ENCODE peak calls at places on chromosomes 1 and 21, in four cellular contexts. W is fibroblast of pulmonary artery, F is thoracic aorta, K is neural progenitor cell. G is an unnamed sample.

GRCh38 chr1:36664564-36665287 is 182.0 kb upstream of the CSF3R start:
- DNase-seq in W (no peak), F (no peak), K (no peak), G (no peak)

GRCh38 chr1:218463194-218464156 is 118.3 kb downstream of the TGFB2 start:
- DNase-seq in W (peak), F (no peak), K (peak), G (peak)

GRCh38 chr1:26784886-26785285 is 2.9 kb upstream of the PIGV start:
- DNase-seq in K (no peak), F (no peak), W (no peak), G (peak)

GRCh38 chr1:143698016-143698415 is 273.8 kb downstream of the FAM72C start:
- DNase-seq in F (no peak), K (no peak), W (peak), G (peak)

GRCh38 chr1:157142245-157142644 is 4.0 kb upstream of the ETV3 start:
- DNase-seq in W (no peak), K (no peak), F (no peak), G (no peak)

GRCh38 chr21:44630440-44630839 is 3.5 kb downstream of the KRTAP10-9 start:
- DNase-seq in W (no peak), F (no peak), K (no peak), G (no peak)

GRCh38 chr1:211653907-211654553 is 21.4 kb downstream of the NEK2 start:
- DNase-seq in K (peak), W (peak), F (no peak), G (no peak)

GRCh38 chr21:33388188-33388587 is 15.0 kb upstream of the IFNGR2 start:
- DNase-seq in K (no peak), W (no peak), F (no peak), G (no peak)

GRCh38 chr1:33606272-33606671 is 133.8 kb downstream of the ZSCAN20 start:
- DNase-seq in W (no peak), F (no peak), K (no peak), G (peak)

GRCh38 chr1:31798433-31799195 is 17.2 kb downstream of the SPOCD1 start:
- DNase-seq in K (no peak), W (peak), F (peak), G (peak)
- H3K4me3 ChIP-seq in K (no peak), W (peak), F (peak), G (peak)

GRCh38 chr1:225814381-225814780 is 4.5 kb downstream of the EPHX1 start:
- DNase-seq in F (no peak), K (no peak), W (no peak), G (no peak)

GRCh38 chr1:225812488-225813249 is 2.7 kb downstream of the EPHX1 start:
- DNase-seq in F (no peak), K (no peak), W (peak), G (peak)

GRCh38 chr1:225813250-225813964 is 3.5 kb downstream of the EPHX1 start:
- DNase-seq in K (peak), W (peak), F (no peak), G (peak)

GRCh38 chr1:225809842-225810578 is at the start of gene EPHX1:
- DNase-seq in F (peak), W (peak), K (peak), G (peak)

GRCh38 chr1:225811622-225812487 is 1.9 kb downstream of the EPHX1 start:
- DNase-seq in F (no peak), K (peak), W (no peak), G (peak)
- TF ChIP-seq CTCF in F (no peak), K (peak), W (peak), G (peak)

GRCh38 chr1:95217371-95217770 is 16.6 kb upstream of the RWDD3 start:
- DNase-seq in F (no peak), W (no peak), K (no peak), G (no peak)
- H3K4me3 ChIP-seq in F (no peak), W (no peak), K (no peak), G (no peak)

GRCh38 chr1:182839209-182840065 is at the start of gene DHX9:
- DNase-seq in W (peak), K (peak), F (peak), G (peak)
- TF ChIP-seq CTCF in W (peak), K (peak), F (peak), G (peak)

GRCh38 chr1:190475394-190476250 is 2.0 kb downstream of the BRINP3 start:
- DNase-seq in K (peak), W (peak), F (no peak), G (peak)

GRCh38 chr1:190478193-190479007 is 736 bp upstream of the BRINP3 start:
- DNase-seq in F (no peak), K (peak), W (peak), G (peak)

GRCh38 chr1:190477687-190478192 is at the start of gene BRINP3:
- DNase-seq in F (no peak), W (no peak), K (no peak), G (peak)

GRCh38 chr1:190474010-190474409 is 3.7 kb downstream of the BRINP3 start:
- DNase-seq in K (no peak), F (no peak), W (no peak), G (no peak)

DNA sequence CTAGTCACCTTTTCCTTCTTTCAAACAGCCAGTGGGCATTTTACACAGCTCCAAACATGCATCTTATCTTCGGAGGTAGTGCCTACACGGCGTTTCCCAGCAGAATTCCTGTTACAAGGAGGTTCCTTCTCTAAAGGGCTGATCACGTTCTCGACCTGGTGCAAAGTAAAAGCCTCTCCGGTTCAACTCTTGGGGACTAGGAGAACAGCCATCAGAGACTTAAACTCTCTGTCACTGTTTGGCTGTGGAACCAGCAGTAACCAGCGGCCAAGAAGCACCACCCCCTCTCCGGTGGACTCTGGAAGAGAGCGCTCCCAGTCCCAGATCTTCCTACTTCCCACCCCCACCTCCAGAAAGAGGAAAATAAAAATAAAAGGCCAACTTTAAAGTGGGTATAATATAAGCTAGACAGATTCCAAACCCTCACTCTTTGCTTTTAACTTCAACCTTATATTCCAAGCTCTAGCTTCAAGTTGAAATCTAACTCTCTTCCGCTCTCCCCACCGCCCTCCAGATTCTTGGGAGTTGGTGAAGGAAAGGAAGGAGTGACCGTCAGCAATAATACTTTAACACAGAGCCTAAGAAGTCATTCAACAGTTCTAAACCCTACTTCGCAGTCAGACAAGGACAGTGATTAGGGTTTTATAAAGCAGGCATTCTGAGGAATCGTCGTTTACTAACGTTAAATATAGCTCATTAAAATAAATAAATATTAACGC is 2.9 kb downstream of the BRINP3 start:
- DNase-seq in W (no peak), K (peak), F (no peak), G (peak)
- H3K4me3 ChIP-seq in W (peak), K (peak), F (peak), G (peak)

GRCh38 chr1:153770812-153771211 is 4.4 kb upstream of the SLC27A3 start:
- DNase-seq in W (no peak), K (no peak), F (no peak), G (no peak)

GRCh38 chr1:153771241-153771640 is 4.0 kb upstream of the SLC27A3 start:
- DNase-seq in K (no peak), W (no peak), F (no peak), G (no peak)

GRCh38 chr1:153773004-153773921 is 1.9 kb upstream of the SLC27A3 start:
- DNase-seq in W (peak), K (no peak), F (no peak), G (no peak)

GRCh38 chr1:153774036-153774435 is 1.2 kb upstream of the SLC27A3 start:
- DNase-seq in W (no peak), K (no peak), F (no peak), G (no peak)

GRCh38 chr1:153771841-153772593 is 3.2 kb upstream of the SLC27A3 start:
- DNase-seq in K (peak), W (no peak), F (no peak), G (no peak)
- TF ChIP-seq CTCF in K (peak), W (peak), F (peak), G (peak)

GRCh38 chr1:94927405-94928175 is 680 bp upstream of the CNN3 start:
- DNase-seq in W (peak), F (no peak), K (peak), G (peak)
- H3K4me3 ChIP-seq in W (peak), F (peak), K (peak), G (peak)

GRCh38 chr1:6800728-6801127 is 15.5 kb downstream of the CAMTA1 start:
- DNase-seq in F (no peak), K (no peak), W (peak), G (peak)
- TF ChIP-seq CTCF in F (no peak), K (no peak), W (no peak), G (no peak)

GRCh38 chr1:227299688-227300087 is 18.6 kb downstream of the CDC42BPA start:
- DNase-seq in K (no peak), F (no peak), W (peak), G (peak)

GRCh38 chr1:227299238-227299637 is 19.1 kb downstream of the CDC42BPA start:
- DNase-seq in K (no peak), W (peak), F (no peak), G (peak)

GRCh38 chr1:227297073-227297793 is 21.1 kb downstream of the CDC42BPA start:
- DNase-seq in W (no peak), F (no peak), K (no peak), G (no peak)

GRCh38 chr1:227300682-227301081 is 17.6 kb downstream of the CDC42BPA start:
- DNase-seq in F (no peak), K (no peak), W (no peak), G (no peak)

DNA sequence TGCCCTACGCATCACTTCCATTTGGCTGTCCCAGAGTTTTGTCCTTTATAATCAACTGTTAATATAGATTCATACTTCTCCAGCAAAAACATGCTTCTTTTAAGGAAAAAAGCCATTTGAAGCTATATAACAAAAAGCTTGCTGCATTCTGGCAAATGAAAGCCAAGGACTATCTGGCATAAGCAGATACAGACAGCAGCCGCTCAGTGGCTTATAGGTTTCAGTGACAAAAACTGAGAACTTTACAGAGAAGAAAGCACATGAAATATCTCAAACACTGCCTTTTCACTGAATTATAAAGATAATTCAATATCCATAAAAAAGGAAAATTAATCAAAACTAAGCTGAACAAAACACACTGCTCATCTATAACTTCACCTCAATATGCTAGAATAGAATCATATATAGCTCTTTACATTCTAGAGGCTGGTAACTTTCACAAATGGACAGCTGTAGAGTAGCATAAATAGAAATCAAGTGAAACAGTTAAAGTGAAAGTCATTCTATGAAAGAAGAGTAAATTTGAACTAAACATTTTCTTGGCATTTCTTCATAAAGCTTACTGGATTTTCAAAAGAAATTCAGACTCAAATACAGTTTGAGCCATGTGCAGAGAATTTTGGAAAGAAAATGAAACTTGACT is 19.6 kb downstream of the CDC42BPA start:
- DNase-seq in F (no peak), W (no peak), K (no peak), G (no peak)
- H3K4me3 ChIP-seq in F (peak), W (peak), K (no peak), G (peak)

DNA sequence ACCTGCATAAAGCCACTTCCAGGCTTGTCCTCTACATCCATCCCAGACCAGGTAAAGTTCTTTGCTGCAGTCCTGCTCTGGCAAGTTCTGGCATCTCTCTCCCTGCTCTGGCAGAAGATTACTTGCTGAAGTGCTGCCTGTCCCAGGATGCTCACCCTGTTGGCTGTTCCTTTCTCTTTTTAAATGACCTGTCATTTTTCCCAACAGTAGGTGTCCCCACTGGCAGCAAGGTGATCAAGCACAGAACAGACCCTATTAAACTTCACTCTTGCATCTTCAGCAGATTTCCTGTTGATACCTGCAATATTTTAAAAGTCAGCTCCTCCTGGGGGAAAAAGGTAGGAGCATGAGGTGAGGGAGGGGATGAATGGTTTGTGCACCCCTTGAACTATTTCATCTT is 332.6 kb downstream of the PBX1 start:
- DNase-seq in F (no peak), K (no peak), W (no peak), G (no peak)
- TF ChIP-seq CTCF in F (no peak), K (no peak), W (no peak), G (no peak)